ENCODE peak calls at places on chromosomes 6 and 20, in four cellular contexts. P, N, H and T are unnamed samples.

GRCh38 chr6:89430563-89430962 is 2.4 kb upstream of the ANKRD6 start:
- DNase-seq in H (no peak), P (no peak), N (no peak), T (no peak)

GRCh38 chr6:135250751-135251356 is 69.7 kb downstream of the MYB start:
- DNase-seq in H (no peak), P (no peak), N (peak; percentile 56), T (no peak)

GRCh38 chr6:138647006-138647405 is 126.6 kb upstream of the CCDC28A start:
- DNase-seq in H (no peak), P (no peak), N (no peak), T (no peak)

GRCh38 chr6:21158873-21159272 is 434.7 kb upstream of the SOX4 start:
- DNase-seq in N (no peak), H (no peak), P (peak; percentile 42), T (no peak)

GRCh38 chr6:44820366-44821158 is 433.1 kb downstream of the CDC5L start:
- DNase-seq in P (no peak), H (no peak), N (no peak), T (no peak)

GRCh38 chr6:162377735-162378134 is 349.8 kb downstream of the PRKN start:
- DNase-seq in H (no peak), P (no peak), N (no peak), T (no peak)

GRCh38 chr6:159059099-159059498 is 14.3 kb upstream of the TAGAP start:
- DNase-seq in N (no peak), P (no peak), H (no peak), T (no peak)

GRCh38 chr6:42010185-42010872 is 40.0 kb upstream of the TAF8 start:
- DNase-seq in P (no peak), N (no peak), H (peak; percentile 79), T (no peak)

GRCh38 chr6:151683381-151683780 is 124.1 kb upstream of the ESR1 start:
- DNase-seq in P (no peak), H (no peak), N (no peak), T (no peak)

GRCh38 chr20:1125266-1125665 is 6.9 kb downstream of the PSMF1 start:
- DNase-seq in P (no peak), H (peak; percentile 21), N (no peak), T (no peak)

DNA sequence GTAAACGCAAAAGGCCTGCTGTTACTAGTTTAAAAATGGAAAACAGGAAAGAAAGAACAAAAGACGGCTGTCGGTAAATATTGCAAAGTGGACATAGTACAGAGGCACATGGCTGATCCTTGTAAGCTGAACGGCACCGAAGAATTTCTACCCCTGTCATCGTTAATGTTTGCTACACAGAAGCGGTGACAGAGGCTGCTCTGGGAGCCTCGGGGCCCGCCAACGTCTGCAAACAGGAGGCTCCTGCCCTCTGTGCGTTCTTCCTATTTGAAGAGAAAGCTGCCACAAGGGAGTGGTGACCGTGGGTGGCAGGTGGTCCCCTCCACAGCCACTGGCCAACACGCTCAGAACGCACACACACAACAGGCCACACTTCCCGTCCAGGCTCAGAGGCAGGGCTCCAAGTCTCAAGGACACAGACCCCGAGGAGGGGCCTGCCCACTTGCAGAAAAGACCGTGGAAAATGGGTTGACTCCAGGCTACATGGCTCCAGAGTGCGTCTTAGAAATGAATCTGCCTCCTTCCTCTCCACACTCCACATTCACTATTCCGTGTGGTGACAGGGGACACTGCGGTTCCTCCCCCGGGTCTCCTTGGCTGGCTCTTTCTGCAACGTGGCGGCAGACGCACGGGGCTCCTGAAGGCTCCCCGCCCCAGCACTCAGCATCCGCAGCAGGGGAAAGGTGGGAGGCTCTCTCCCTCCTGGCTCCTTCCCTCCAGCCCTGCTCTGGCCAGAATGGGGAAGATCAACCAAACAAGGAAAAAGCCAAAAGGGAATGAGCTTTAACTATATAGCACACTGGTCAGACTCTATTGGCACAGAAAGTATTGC is 64.5 kb downstream of the GMPR start:
- DNase-seq in N (no peak), H (peak; percentile 47), P (no peak), T (no peak)
- H3K4me3 ChIP-seq in N (no peak overlapping the region), H (no peak overlapping the region), P (no peak overlapping the region), T (no peak overlapping the region)

GRCh38 chr6:25006565-25007001 is 70.8 kb upstream of the RIPOR2 start:
- DNase-seq in H (no peak), P (no peak), N (no peak), T (no peak)
- TF ChIP-seq POLR2AphosphoS5 in H (no peak), P (no peak), N (no peak), T (no peak)

GRCh38 chr6:118649918-118650499 is 1.4 kb downstream of the CEP85L start:
- DNase-seq in P (no peak), H (no peak), N (no peak), T (no peak)

GRCh38 chr6:118648866-118649554 is 2.4 kb downstream of the CEP85L start:
- DNase-seq in H (no peak), P (no peak), N (no peak), T (no peak)

GRCh38 chr6:118652051-118652699 is 784 bp upstream of the CEP85L start:
- DNase-seq in H (no peak), P (no peak), N (peak; percentile 51), T (no peak)

GRCh38 chr6:118651282-118652050 is at the start of gene CEP85L:
- DNase-seq in H (peak; percentile 96), N (peak; percentile 87), P (peak; percentile 34), T (peak; percentile 97)

GRCh38 chr6:118650500-118651281 is 700 bp downstream of the CEP85L start:
- DNase-seq in N (peak; percentile 73), P (no peak), H (peak; percentile 55), T (peak; percentile 77)
- TF ChIP-seq NRF1 in N (no peak), P (no peak), H (no peak), T (no peak)

DNA sequence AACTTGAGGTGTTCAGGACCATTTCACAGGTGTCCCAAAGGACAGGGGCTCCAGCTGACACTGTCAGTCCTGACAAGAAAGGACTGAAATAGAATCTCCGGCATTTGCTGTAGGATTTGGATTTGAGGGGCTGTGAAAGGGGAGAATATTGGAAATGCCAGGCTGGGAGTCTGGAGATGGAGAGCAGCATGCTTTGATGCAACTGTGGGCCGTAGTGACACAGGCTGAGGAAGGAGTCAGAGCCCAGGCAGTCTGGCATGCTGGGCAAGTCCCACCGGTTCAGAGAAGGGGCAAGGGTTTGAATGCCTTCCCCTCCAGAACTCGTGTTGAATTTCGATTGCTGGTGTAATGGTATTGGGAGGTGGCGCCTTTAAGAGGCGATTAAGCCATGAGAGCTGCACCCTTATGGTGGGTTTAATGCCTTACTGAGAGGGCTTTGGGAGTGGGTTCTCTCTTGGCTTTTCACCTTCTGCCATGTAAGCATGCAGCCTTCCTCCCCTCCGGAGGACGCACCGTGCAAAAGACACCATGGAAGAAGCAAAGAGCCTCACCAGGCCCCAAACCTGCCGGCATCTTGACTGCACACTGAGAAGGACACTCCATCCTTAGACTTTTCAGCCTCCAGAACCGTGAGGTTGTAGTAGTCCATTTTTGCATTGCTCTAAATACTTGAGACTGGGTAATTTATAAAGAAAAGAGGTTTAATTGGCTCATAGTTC is 9.4 kb upstream of the PYGB start:
- DNase-seq in H (no peak), N (no peak), P (no peak), T (no peak)
- H3K4me3 ChIP-seq in H (no peak overlapping the region), N (no peak overlapping the region), P (no peak overlapping the region), T (no peak overlapping the region)